ENCODE peak calls at places on chromosomes 5 and 9, in ten cellular contexts. P, C, J, B, D, I, R, U, Z and K are unnamed samples.
A peak's percentile ranks its signal among the peaks of the same experiment; 100 is the strongest.

GRCh38 chr9:113875917-113876805 is at the start of gene ZNF618:
- DNase-seq in P (no peak), C (peak; percentile 71), J (peak; percentile 40), B (no peak), D (peak; percentile 62), I (no peak), R (peak; percentile 30), U (no peak), Z (peak; percentile 20), K (peak; percentile 81)

GRCh38 chr5:112165897-112166737 is 253.0 kb downstream of the EPB41L4A start:
- DNase-seq in P (no peak), C (no peak), J (no peak), B (no peak), D (no peak), I (no peak), R (no peak), U (no peak), Z (no peak), K (no peak)

GRCh38 chr5:146428658-146429057 is 18.5 kb upstream of the TCERG1 start:
- DNase-seq in P (no peak), C (no peak), J (no peak), B (no peak), D (no peak), I (no peak), R (no peak), U (no peak), Z (no peak), K (no peak)

GRCh38 chr9:3478549-3478953 is 47.2 kb downstream of the RFX3 start:
- DNase-seq in P (no peak), C (no peak), J (no peak), B (peak; percentile 37), D (peak; percentile 37), I (no peak), R (no peak), U (peak; percentile 2), Z (peak; percentile 66), K (no peak)

GRCh38 chr9:90783552-90783951 is 18.1 kb upstream of the SYK start:
- DNase-seq in P (no peak), C (no peak), J (no peak), B (no peak), D (no peak), I (no peak), R (no peak), U (no peak), Z (no peak), K (no peak)

GRCh38 chr5:83654427-83654994 is 66.1 kb downstream of the HAPLN1 start:
- DNase-seq in P (no peak), C (no peak), J (no peak), B (peak; percentile 16), D (no peak), I (no peak), R (no peak), U (no peak), Z (peak; percentile 9), K (no peak)

GRCh38 chr9:121369595-121370265 is at the start of gene STOM:
- DNase-seq in P (peak; percentile 91), C (peak; percentile 97), J (peak; percentile 78), B (peak; percentile 74), D (peak; percentile 78), I (peak; percentile 85), R (peak; percentile 92), U (peak; percentile 53), Z (no peak), K (peak; percentile 23)

GRCh38 chr9:14218253-14218652 is 95.7 kb downstream of the NFIB start:
- DNase-seq in P (no peak), C (no peak), J (no peak), B (no peak), D (no peak), I (no peak), R (no peak), U (no peak), Z (no peak), K (no peak)

DNA sequence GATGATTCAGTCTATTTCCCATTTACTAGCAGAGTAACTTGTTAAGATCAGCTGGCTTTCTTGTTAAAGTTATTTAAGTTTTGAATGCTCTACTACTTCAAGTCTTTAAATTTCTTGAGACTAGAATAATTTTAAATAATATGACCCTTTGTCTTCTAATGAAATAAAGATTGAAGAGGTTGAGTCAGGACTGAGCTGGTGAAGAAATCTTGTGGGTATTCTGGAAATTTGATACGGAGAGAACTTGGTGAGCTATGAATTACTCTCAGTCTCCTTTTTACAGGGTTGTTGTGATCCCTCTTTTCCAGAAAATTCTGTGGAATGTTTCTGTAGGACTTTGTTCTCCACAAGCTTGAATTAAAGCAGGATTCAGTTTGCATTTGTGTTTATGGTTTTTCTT is 29.3 kb downstream of the RNF20 start:
- DNase-seq in P (no peak), C (no peak), J (no peak), B (no peak), D (no peak), I (no peak), R (no peak), U (no peak), Z (no peak), K (no peak)
- H3K36me3 ChIP-seq in P (no peaks in the 10 kb centered on the region), C (peaks cover 97% of the 10 kb centered on the region), J (peaks cover 16% of the 10 kb centered on the region), B (peaks cover 3% of the 10 kb centered on the region), D (peaks cover 42% of the 10 kb centered on the region), I (peaks cover 100% of the 10 kb centered on the region), R (peaks cover 29% of the 10 kb centered on the region), U (peaks cover 47% of the 10 kb centered on the region), Z (peaks cover 12% of the 10 kb centered on the region), K (peaks cover 20% of the 10 kb centered on the region)

GRCh38 chr5:100790951-100791350 is 112.1 kb downstream of the ST8SIA4 start:
- DNase-seq in P (no peak), C (no peak), J (no peak), B (no peak), D (no peak), I (no peak), R (no peak), U (no peak), Z (no peak), K (no peak)

GRCh38 chr5:100788417-100788816 is 114.7 kb downstream of the ST8SIA4 start:
- DNase-seq in P (no peak), C (no peak), J (no peak), B (no peak), D (no peak), I (no peak), R (no peak), U (no peak), Z (no peak), K (no peak)

GRCh38 chr5:100790170-100790665 is 112.9 kb downstream of the ST8SIA4 start:
- DNase-seq in P (no peak), C (no peak), J (no peak), B (no peak), D (no peak), I (no peak), R (no peak), U (no peak), Z (no peak), K (peak; percentile 74)

GRCh38 chr5:100791376-100791775 is 111.7 kb downstream of the ST8SIA4 start:
- DNase-seq in P (no peak), C (no peak), J (no peak), B (no peak), D (no peak), I (no peak), R (no peak), U (no peak), Z (no peak), K (no peak)

DNA sequence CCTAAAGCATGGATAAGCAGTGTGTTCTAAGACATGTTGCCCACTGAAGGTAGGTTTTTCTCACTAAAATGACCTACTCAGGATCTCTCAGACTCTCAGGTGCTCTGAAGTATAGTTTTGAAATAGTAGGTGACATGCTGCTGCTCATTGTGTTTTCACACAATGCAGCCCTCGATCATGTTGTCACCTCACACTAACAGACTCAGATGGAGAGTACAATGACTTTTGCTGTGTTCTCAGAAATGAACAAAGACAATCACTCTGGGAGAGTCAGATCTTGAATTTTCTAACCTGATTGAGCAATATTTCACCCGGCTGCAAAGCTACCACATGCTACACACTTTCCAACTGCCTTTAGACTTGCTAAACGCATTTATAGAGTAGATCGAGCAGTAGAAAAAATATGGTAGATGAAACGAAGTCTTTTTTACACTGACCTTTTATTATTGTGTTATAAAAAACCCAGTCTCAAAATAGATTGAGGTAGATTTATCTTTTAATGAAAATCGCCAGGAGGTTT is 113.4 kb downstream of the ST8SIA4 start:
- DNase-seq in P (no peak), C (no peak), J (no peak), B (no peak), D (no peak), I (no peak), R (no peak), U (no peak), Z (no peak), K (no peak)
- H3K36me3 ChIP-seq in P (no peaks in the 10 kb centered on the region), C (no peaks in the 10 kb centered on the region), J (no peaks in the 10 kb centered on the region), B (no peaks in the 10 kb centered on the region), D (no peaks in the 10 kb centered on the region), I (no peaks in the 10 kb centered on the region), R (no peaks in the 10 kb centered on the region), U (no peaks in the 10 kb centered on the region), Z (no peaks in the 10 kb centered on the region), K (no peaks in the 10 kb centered on the region)

DNA sequence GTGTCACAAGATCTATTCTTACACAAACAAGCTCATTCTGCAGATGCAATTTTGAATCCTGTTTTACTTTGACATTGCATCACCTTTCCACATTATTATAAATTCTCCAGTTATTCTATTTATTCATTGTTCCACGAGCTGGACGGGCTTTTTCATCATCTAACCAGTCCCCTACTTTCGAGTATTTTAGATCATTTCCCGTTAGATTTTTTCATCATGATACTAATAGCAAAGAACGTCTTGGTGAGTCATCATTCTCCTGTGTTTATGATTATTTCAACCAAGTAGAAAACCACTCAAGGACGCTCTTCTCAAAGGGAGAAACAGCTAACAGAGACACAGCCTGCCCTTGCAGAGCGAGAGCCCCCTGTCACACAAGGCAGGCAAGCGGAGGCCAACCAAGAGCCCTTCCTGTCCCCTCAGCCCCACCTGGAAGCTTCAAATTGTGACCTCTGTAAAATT is 15.1 kb downstream of the BBLN start:
- DNase-seq in P (no peak), C (no peak), J (no peak), B (peak; percentile 71), D (no peak), I (no peak), R (no peak), U (no peak), Z (no peak), K (no peak)
- H3K36me3 ChIP-seq in P (no peaks in the 10 kb centered on the region), C (peaks cover 91% of the 10 kb centered on the region), J (peaks cover 27% of the 10 kb centered on the region), B (peaks cover 34% of the 10 kb centered on the region), D (peaks cover 38% of the 10 kb centered on the region), I (peaks cover 81% of the 10 kb centered on the region), R (no peaks in the 10 kb centered on the region), U (peaks cover 52% of the 10 kb centered on the region), Z (peaks cover 32% of the 10 kb centered on the region), K (peaks cover 4% of the 10 kb centered on the region)

GRCh38 chr5:151039665-151040064 is 19.3 kb downstream of the GPX3 start:
- DNase-seq in P (no peak), C (no peak), J (no peak), B (no peak), D (no peak), I (no peak), R (peak; percentile 45), U (no peak), Z (no peak), K (no peak)

GRCh38 chr5:151040211-151040747 is 19.9 kb downstream of the GPX3 start:
- DNase-seq in P (no peak), C (peak; percentile 70), J (no peak), B (peak; percentile 21), D (no peak), I (no peak), R (peak; percentile 53), U (no peak), Z (no peak), K (no peak)

GRCh38 chr5:151038801-151039238 is 18.4 kb downstream of the GPX3 start:
- DNase-seq in P (no peak), C (peak; percentile 69), J (no peak), B (peak; percentile 30), D (no peak), I (no peak), R (no peak), U (no peak), Z (no peak), K (no peak)

GRCh38 chr5:151041577-151042268 is 21.3 kb downstream of the GPX3 start:
- DNase-seq in P (no peak), C (no peak), J (no peak), B (no peak), D (no peak), I (no peak), R (no peak), U (no peak), Z (no peak), K (no peak)

DNA sequence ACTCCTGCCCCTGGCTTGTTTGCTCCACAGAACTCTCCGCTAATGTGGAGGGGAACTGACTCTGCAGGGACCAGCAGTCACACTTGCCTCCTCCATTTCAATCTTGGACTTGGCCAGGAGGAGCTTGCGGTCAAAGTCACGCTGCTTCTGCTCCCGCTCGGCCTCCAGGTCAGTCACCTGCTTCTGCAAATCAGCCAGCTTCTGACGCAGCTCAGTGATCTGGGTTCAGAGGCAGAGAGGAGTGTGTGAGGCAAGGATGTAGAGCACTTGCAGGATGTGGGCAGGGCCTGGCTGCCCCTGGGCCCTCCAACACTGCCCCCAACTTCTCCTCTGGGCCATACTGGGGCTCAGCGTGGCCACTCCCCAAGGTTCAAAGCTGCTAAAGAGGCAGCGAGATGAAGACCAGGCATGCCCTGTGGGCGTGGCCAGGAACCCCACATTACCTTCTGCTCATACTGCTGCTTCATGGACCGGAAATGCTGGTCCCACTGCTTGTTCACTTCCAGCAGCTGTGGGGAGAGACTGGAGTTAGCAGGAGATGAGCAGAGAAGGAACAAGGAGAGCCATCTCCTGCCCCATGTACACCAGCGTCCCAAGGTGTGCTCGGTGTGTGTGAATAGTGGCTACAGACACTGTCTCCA is 22.2 kb downstream of the GPX3 start:
- DNase-seq in P (no peak), C (no peak), J (no peak), B (no peak), D (no peak), I (no peak), R (peak; percentile 48), U (no peak), Z (no peak), K (no peak)
- H3K36me3 ChIP-seq in P (no peaks in the 10 kb centered on the region), C (peaks cover 96% of the 10 kb centered on the region), J (peaks cover 41% of the 10 kb centered on the region), B (peaks cover 9% of the 10 kb centered on the region), D (no peaks in the 10 kb centered on the region), I (peaks cover 100% of the 10 kb centered on the region), R (peaks cover 3% of the 10 kb centered on the region), U (peaks cover 97% of the 10 kb centered on the region), Z (peaks cover 57% of the 10 kb centered on the region), K (no peaks in the 10 kb centered on the region)